ENCODE peak calls at places on chromosomes 3 and 15, in seven cellular contexts. G, I, D, V, M, T and H are unnamed samples.

GRCh38 chr15:94069834-94070233 is 161.5 kb upstream of the MCTP2 start:
- DNase-seq in D (no peak), G (no peak), I (no peak), V (no peak), M (no peak), T (no peak), H (no peak)

GRCh38 chr3:71281173-71281738 is 302.3 kb downstream of the FOXP1 start:
- DNase-seq in G (no peak), V (no peak), D (no peak), M (no peak), I (no peak), T (no peak), H (no peak)

GRCh38 chr15:101187820-101188516 is 63.9 kb downstream of the CHSY1 start:
- DNase-seq in G (peak), T (no peak), I (peak), D (no peak), V (no peak), M (no peak), H (no peak)

GRCh38 chr15:81184188-81184587 is 12.5 kb upstream of the IL16 start:
- DNase-seq in D (no peak), I (peak), V (no peak), T (no peak), G (peak), M (no peak), H (no peak)

GRCh38 chr15:31758126-31758525 is 272.2 kb upstream of the CHRNA7 start:
- DNase-seq in G (peak), I (no peak), M (peak), V (no peak), D (no peak), T (peak), H (peak)

GRCh38 chr3:61617041-61617440 is 55.7 kb downstream of the PTPRG start:
- DNase-seq in I (no peak), G (peak), M (no peak), V (no peak), T (no peak), D (no peak), H (no peak)

GRCh38 chr3:46656778-46657556 is 36.5 kb downstream of the ALS2CL start:
- DNase-seq in M (no peak), G (no peak), V (no peak), D (no peak), T (no peak), I (no peak), H (no peak)

GRCh38 chr3:65334045-65334665 is 646.4 kb upstream of the ADAMTS9 start:
- DNase-seq in V (no peak), G (no peak), D (no peak), I (no peak), T (no peak), M (no peak), H (peak)

GRCh38 chr15:36914962-36915808 is 185.2 kb downstream of the MEIS2 start:
- DNase-seq in V (no peak), I (no peak), T (no peak), M (no peak), D (no peak), G (no peak), H (no peak)

GRCh38 chr3:153596402-153596801 is 434.4 kb downstream of the RAP2B start:
- DNase-seq in D (no peak), M (no peak), T (no peak), V (no peak), G (no peak), I (no peak), H (no peak)

GRCh38 chr3:13782501-13782900 is 97.4 kb downstream of the WNT7A start:
- DNase-seq in M (no peak), D (no peak), I (no peak), T (no peak), V (no peak), G (no peak), H (no peak)
- H3K4me3 ChIP-seq in M (no peak), D (no peak), I (no peak), T (no peak), V (peak), G (no peak), H (no peak)

DNA sequence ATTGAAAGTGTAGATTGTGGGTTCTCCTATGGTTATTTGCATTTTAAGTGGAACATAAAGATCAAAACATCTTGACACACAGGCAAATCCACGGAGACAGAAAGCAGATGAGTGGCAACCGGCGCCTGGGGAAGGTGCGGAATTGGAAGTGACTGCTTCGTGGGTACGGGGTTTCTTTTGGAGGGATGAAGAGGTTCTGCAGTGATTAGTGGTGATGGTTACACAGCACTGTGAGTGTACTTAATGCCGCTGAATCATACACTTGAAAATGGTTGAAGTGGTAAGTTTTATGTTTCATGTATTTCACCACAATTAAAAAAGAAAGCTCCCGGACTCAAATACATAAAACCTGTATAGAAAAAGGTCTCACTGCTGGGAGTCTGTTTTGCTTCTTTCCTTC is 18.5 kb upstream of the VPS33B start:
- DNase-seq in M (no peak), D (no peak), I (no peak), G (no peak), T (no peak), V (no peak), H (no peak)
- H3K27ac ChIP-seq in M (no peak), D (no peak), I (no peak), G (no peak), T (no peak), V (no peak), H (no peak)

GRCh38 chr3:138349926-138350665 is 1.7 kb downstream of the MRAS start:
- DNase-seq in T (no peak), G (peak), M (no peak), D (no peak), I (no peak), V (no peak), H (no peak)

GRCh38 chr3:138351151-138351550 is 2.8 kb downstream of the MRAS start:
- DNase-seq in I (no peak), T (no peak), M (no peak), V (no peak), G (peak), D (no peak), H (no peak)

GRCh38 chr3:138348950-138349739 is 766 bp downstream of the MRAS start:
- DNase-seq in I (no peak), G (peak), M (no peak), V (no peak), D (no peak), T (no peak), H (no peak)

GRCh38 chr3:138347084-138347483 is 1.3 kb upstream of the MRAS start:
- DNase-seq in I (no peak), G (no peak), V (no peak), D (no peak), T (no peak), M (no peak), H (no peak)

GRCh38 chr3:138348107-138348949 is at the start of gene MRAS:
- DNase-seq in M (peak), T (peak), G (peak), D (peak), V (peak), I (no peak), H (peak)
- TF ChIP-seq POLR2A in M (peak), T (no peak), G (peak), D (peak), V (no peak), I (peak), H (peak)

GRCh38 chr3:128340198-128340903 is 126.3 kb downstream of the DNAJB8 start:
- DNase-seq in D (no peak), M (no peak), I (no peak), G (no peak), T (no peak), V (no peak), H (no peak)
- H3K4me3 ChIP-seq in D (no peak), M (no peak), I (no peak), G (no peak), T (no peak), V (no peak), H (no peak)

GRCh38 chr15:74535388-74536084 is 5.5 kb upstream of the ARID3B start:
- DNase-seq in G (peak), V (no peak), D (no peak), I (no peak), T (no peak), M (no peak), H (no peak)
- H3K27ac ChIP-seq in G (no peak), V (no peak), D (no peak), I (no peak), T (no peak), M (no peak), H (no peak)

GRCh38 chr15:88391700-88392099 is 75.5 kb downstream of the MRPL46 start:
- DNase-seq in V (no peak), G (no peak), D (no peak), I (no peak), T (no peak), M (no peak), H (no peak)

GRCh38 chr15:88395241-88395640 is 71.9 kb downstream of the MRPL46 start:
- DNase-seq in M (no peak), T (no peak), I (peak), V (no peak), G (no peak), D (no peak), H (no peak)

GRCh38 chr15:88394553-88395159 is 72.5 kb downstream of the MRPL46 start:
- DNase-seq in M (no peak), T (no peak), V (no peak), D (no peak), G (no peak), I (peak), H (no peak)

GRCh38 chr15:88396382-88396781 is 70.8 kb downstream of the MRPL46 start:
- DNase-seq in V (no peak), D (no peak), T (no peak), G (no peak), M (no peak), I (peak), H (no peak)

GRCh38 chr15:88393719-88394519 is 73.3 kb downstream of the MRPL46 start:
- DNase-seq in T (no peak), M (no peak), G (no peak), V (no peak), D (no peak), I (peak), H (no peak)
- TF ChIP-seq POLR2A in T (no peak), M (no peak), G (no peak), V (no peak), D (no peak), I (no peak), H (no peak)

DNA sequence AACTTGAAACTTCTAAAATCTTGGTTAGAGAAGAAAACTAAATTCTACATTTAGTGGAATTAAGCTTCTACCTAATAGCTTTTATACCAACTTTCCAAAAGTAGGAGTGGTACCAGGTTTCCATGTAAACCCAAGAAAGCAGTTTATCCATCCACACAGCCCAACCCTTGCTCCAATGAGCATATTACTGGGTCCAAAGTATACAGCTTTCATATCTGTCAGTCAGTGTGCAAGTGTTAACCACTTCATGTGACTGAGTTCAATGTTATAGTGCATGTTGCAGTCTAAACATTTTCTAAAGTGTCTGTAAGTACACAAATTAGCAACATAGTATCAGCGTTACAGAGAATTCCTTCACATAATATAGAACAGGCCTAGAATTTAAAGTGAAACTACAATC is 73.2 kb downstream of the C3orf70 start:
- DNase-seq in M (no peak), T (no peak), I (no peak), G (no peak), D (no peak), V (no peak), H (no peak)
- H3K4me3 ChIP-seq in M (no peak), T (no peak), I (no peak), G (no peak), D (no peak), V (no peak), H (no peak)

GRCh38 chr3:114175204-114175987 is 3.5 kb downstream of the DRD3 start:
- DNase-seq in M (no peak), G (no peak), V (no peak), T (no peak), D (no peak), I (no peak), H (no peak)

GRCh38 chr3:114178770-114179368 is at the start of gene DRD3:
- DNase-seq in V (no peak), D (no peak), M (no peak), G (peak), T (no peak), I (no peak), H (no peak)

GRCh38 chr3:114176890-114177289 is 2.0 kb downstream of the DRD3 start:
- DNase-seq in D (no peak), T (no peak), G (no peak), M (no peak), V (no peak), I (no peak), H (no peak)

GRCh38 chr3:114179575-114179974 is 723 bp upstream of the DRD3 start:
- DNase-seq in V (no peak), T (no peak), M (no peak), G (peak), I (no peak), D (no peak), H (no peak)

GRCh38 chr3:114176487-114176886 is 2.4 kb downstream of the DRD3 start:
- DNase-seq in D (no peak), G (no peak), V (no peak), M (no peak), T (no peak), I (no peak), H (no peak)
- H3K27ac ChIP-seq in D (no peak), G (no peak), V (no peak), M (no peak), T (no peak), I (no peak), H (no peak)

DNA sequence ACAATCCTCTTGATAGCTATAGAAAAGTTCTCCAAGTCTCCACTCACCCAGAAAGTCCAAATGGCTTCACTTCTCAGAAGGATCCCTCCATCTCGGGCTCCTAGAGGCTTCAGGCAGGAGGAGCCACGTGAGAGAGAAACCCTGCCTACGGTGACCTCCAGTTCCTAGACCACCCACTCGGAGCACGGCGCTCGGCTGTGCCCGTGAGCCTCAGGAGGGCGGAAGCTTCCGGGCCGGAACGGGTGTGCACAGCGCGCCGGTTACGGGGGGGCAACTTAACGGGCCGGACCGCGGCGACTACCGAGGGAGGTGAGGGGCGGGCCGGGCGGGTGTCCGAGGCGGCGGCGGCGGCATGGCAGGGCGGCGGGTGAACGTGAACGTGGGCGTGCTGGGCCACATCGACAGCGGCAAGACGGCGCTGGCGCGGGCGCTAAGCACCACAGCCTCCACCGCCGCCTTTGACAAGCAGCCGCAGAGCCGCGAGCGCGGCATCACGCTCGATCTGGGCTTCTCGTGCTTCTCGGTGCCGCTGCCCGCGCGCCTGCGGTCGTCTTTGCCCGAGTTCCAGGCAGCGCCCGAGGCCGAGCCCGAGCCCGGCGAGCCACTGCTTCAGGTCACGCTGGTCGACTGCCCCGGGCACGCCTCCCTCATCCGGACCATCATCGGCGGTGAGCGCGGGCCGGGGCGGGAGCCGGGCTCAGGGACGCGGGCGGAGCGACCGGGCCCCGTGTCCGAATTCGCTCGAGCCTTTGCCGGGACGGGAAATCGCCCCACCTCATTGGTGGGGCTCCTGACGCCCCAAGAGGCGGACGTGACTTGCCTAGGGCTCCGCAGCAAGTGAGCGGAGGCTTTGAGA is at the start of gene EEFSEC:
- DNase-seq in M (peak), G (peak), I (no peak), T (peak), V (peak), D (peak), H (peak)
- TF ChIP-seq POLR2A in M (no peak), G (peak), I (peak), T (no peak), V (no peak), D (peak), H (peak)

GRCh38 chr15:92394327-92395175 is 870 bp downstream of the ST8SIA2 start:
- DNase-seq in T (no peak), V (no peak), I (no peak), G (no peak), D (peak), M (no peak), H (no peak)
- H3K4me3 ChIP-seq in T (peak), V (peak), I (peak), G (no peak), D (peak), M (no peak), H (peak)